ENCODE peak calls at places on chromosome 12, in six cellular contexts. One of them, this sample, is unnamed.

GRCh38 chr12:132543298-132544172 is 53.6 kb downstream of the FBRSL1 start:
- DNase-seq in LoVo: no peak
- DNase-seq in activated naive CD4-positive, alpha-beta T cell: no peak
- DNase-seq in sciatic nerve: no peak
- DNase-seq in glutamatergic neuron: no peak
- DNase-seq in DMS79: no peak
- DNase-seq in this sample: no peak

GRCh38 chr12:29640589-29641345 is 143.0 kb downstream of the TMTC1 start:
- DNase-seq in LoVo: peak; percentile 23
- DNase-seq in activated naive CD4-positive, alpha-beta T cell: no peak
- DNase-seq in glutamatergic neuron: no peak
- DNase-seq in DMS79: no peak
- DNase-seq in sciatic nerve: peak; percentile 65
- DNase-seq in this sample: no peak

GRCh38 chr12:106897082-106897481 is 58.6 kb upstream of the TMEM263 start:
- DNase-seq in DMS79: no peak
- DNase-seq in LoVo: no peak
- DNase-seq in sciatic nerve: no peak
- DNase-seq in activated naive CD4-positive, alpha-beta T cell: no peak
- DNase-seq in glutamatergic neuron: no peak
- DNase-seq in this sample: no peak

GRCh38 chr12:3728686-3729085 is 24.2 kb downstream of the CRACR2A start:
- DNase-seq in DMS79: no peak
- DNase-seq in sciatic nerve: no peak
- DNase-seq in LoVo: no peak
- DNase-seq in activated naive CD4-positive, alpha-beta T cell: no peak
- DNase-seq in glutamatergic neuron: no peak
- DNase-seq in this sample: no peak

GRCh38 chr12:30701056-30701455 is 5.4 kb upstream of the IPO8 start:
- DNase-seq in activated naive CD4-positive, alpha-beta T cell: no peak
- DNase-seq in glutamatergic neuron: no peak
- DNase-seq in LoVo: no peak
- DNase-seq in DMS79: no peak
- DNase-seq in sciatic nerve: no peak
- DNase-seq in this sample: no peak

GRCh38 chr12:124743479-124744272 is 120.0 kb downstream of the SCARB1 start:
- DNase-seq in glutamatergic neuron: no peak
- DNase-seq in sciatic nerve: no peak
- DNase-seq in LoVo: no peak
- DNase-seq in DMS79: no peak
- DNase-seq in activated naive CD4-positive, alpha-beta T cell: no peak
- DNase-seq in this sample: no peak

GRCh38 chr12:17459214-17459613 is 630.8 kb downstream of the RERGL start:
- DNase-seq in sciatic nerve: no peak
- DNase-seq in DMS79: no peak
- DNase-seq in LoVo: no peak
- DNase-seq in glutamatergic neuron: no peak
- DNase-seq in activated naive CD4-positive, alpha-beta T cell: no peak
- DNase-seq in this sample: no peak

GRCh38 chr12:108914031-108914630 is 34.2 kb downstream of the DAO start:
- DNase-seq in activated naive CD4-positive, alpha-beta T cell: no peak
- DNase-seq in sciatic nerve: no peak
- DNase-seq in LoVo: no peak
- DNase-seq in DMS79: no peak
- DNase-seq in glutamatergic neuron: no peak
- DNase-seq in this sample: no peak

This sample was measured in activated naive CD8-positive, alpha-beta T cell treated with anti-CD3 and anti-CD28 coated beads, Interleukin-2, amount 50 U/mL, for 16 hours.